ENCODE peak calls at places on chromosomes 6 and 20, in ten cellular contexts. One of them, this sample, is unnamed.

GRCh38 chr6:56491606-56492328 is 150.9 kb downstream of the DST start:
- DNase-seq in ovary: no peak
- DNase-seq in pancreas: no peak
- DNase-seq in HFF-Myc: no peak
- DNase-seq in neural progenitor cell: no peak
- DNase-seq in Calu3: no peak
- DNase-seq in hepatocyte: no peak
- DNase-seq in progenitor cell of endocrine pancreas: no peak
- DNase-seq in upper lobe of left lung: no peak
- DNase-seq in brain microvascular endothelial cell: peak
- DNase-seq in this sample: no peak

GRCh38 chr6:163187201-163187600 is 227.3 kb upstream of the QKI start:
- DNase-seq in ovary: no peak
- DNase-seq in pancreas: no peak
- DNase-seq in HFF-Myc: no peak
- DNase-seq in neural progenitor cell: no peak
- DNase-seq in Calu3: no peak
- DNase-seq in hepatocyte: no peak
- DNase-seq in progenitor cell of endocrine pancreas: no peak
- DNase-seq in upper lobe of left lung: peak
- DNase-seq in brain microvascular endothelial cell: no peak
- DNase-seq in this sample: no peak

GRCh38 chr20:19524691-19525090 is 233.4 kb upstream of the RIN2 start:
- DNase-seq in ovary: no peak
- DNase-seq in pancreas: no peak
- DNase-seq in HFF-Myc: no peak
- DNase-seq in neural progenitor cell: no peak
- DNase-seq in Calu3: no peak
- DNase-seq in hepatocyte: no peak
- DNase-seq in progenitor cell of endocrine pancreas: no peak
- DNase-seq in upper lobe of left lung: no peak
- DNase-seq in brain microvascular endothelial cell: no peak
- DNase-seq in this sample: no peak

GRCh38 chr6:130744601-130745382 is 82.4 kb upstream of the SMLR1 start:
- DNase-seq in ovary: no peak
- DNase-seq in pancreas: no peak
- DNase-seq in HFF-Myc: no peak
- DNase-seq in neural progenitor cell: peak
- DNase-seq in Calu3: no peak
- DNase-seq in hepatocyte: no peak
- DNase-seq in progenitor cell of endocrine pancreas: no peak
- DNase-seq in upper lobe of left lung: no peak
- DNase-seq in brain microvascular endothelial cell: no peak
- DNase-seq in this sample: no peak

GRCh38 chr20:19975436-19975799 is 41.7 kb upstream of the NAA20 start:
- DNase-seq in ovary: peak
- DNase-seq in pancreas: peak
- DNase-seq in HFF-Myc: no peak
- DNase-seq in neural progenitor cell: no peak
- DNase-seq in Calu3: no peak
- DNase-seq in hepatocyte: no peak
- DNase-seq in progenitor cell of endocrine pancreas: no peak
- DNase-seq in upper lobe of left lung: no peak
- DNase-seq in brain microvascular endothelial cell: no peak
- DNase-seq in this sample: no peak

GRCh38 chr20:48260370-48260769 is 475.1 kb upstream of the SULF2 start:
- DNase-seq in ovary: no peak
- DNase-seq in pancreas: no peak
- DNase-seq in HFF-Myc: no peak
- DNase-seq in neural progenitor cell: no peak
- DNase-seq in Calu3: no peak
- DNase-seq in hepatocyte: peak
- DNase-seq in progenitor cell of endocrine pancreas: no peak
- DNase-seq in upper lobe of left lung: peak
- DNase-seq in brain microvascular endothelial cell: no peak
- DNase-seq in this sample: no peak

GRCh38 chr6:13431861-13432465 is 55.4 kb downstream of the GFOD1 start:
- DNase-seq in ovary: no peak
- DNase-seq in pancreas: no peak
- DNase-seq in HFF-Myc: no peak
- DNase-seq in neural progenitor cell: no peak
- DNase-seq in Calu3: no peak
- DNase-seq in hepatocyte: no peak
- DNase-seq in progenitor cell of endocrine pancreas: no peak
- DNase-seq in upper lobe of left lung: no peak
- DNase-seq in brain microvascular endothelial cell: peak
- DNase-seq in this sample: no peak

GRCh38 chr6:131778134-131778533 is 29.7 kb upstream of the ENPP1 start:
- DNase-seq in ovary: no peak
- DNase-seq in pancreas: no peak
- DNase-seq in HFF-Myc: no peak
- DNase-seq in neural progenitor cell: no peak
- DNase-seq in Calu3: no peak
- DNase-seq in hepatocyte: no peak
- DNase-seq in progenitor cell of endocrine pancreas: no peak
- DNase-seq in upper lobe of left lung: no peak
- DNase-seq in brain microvascular endothelial cell: no peak
- DNase-seq in this sample: no peak

GRCh38 chr6:85676086-85676729 is 33.5 kb upstream of the SYNCRIP start:
- DNase-seq in ovary: no peak
- DNase-seq in pancreas: no peak
- DNase-seq in HFF-Myc: no peak
- DNase-seq in neural progenitor cell: no peak
- DNase-seq in Calu3: no peak
- DNase-seq in hepatocyte: no peak
- DNase-seq in progenitor cell of endocrine pancreas: no peak
- DNase-seq in upper lobe of left lung: no peak
- DNase-seq in brain microvascular endothelial cell: no peak
- DNase-seq in this sample: no peak

GRCh38 chr6:85675030-85675819 is 32.5 kb upstream of the SYNCRIP start:
- DNase-seq in ovary: no peak
- DNase-seq in pancreas: no peak
- DNase-seq in HFF-Myc: no peak
- DNase-seq in neural progenitor cell: peak
- DNase-seq in Calu3: peak
- DNase-seq in hepatocyte: peak
- DNase-seq in progenitor cell of endocrine pancreas: no peak
- DNase-seq in upper lobe of left lung: no peak
- DNase-seq in brain microvascular endothelial cell: peak
- DNase-seq in this sample: no peak

GRCh38 chr6:85678602-85679444 is 36.1 kb upstream of the SYNCRIP start:
- DNase-seq in ovary: peak
- DNase-seq in pancreas: peak
- DNase-seq in HFF-Myc: peak
- DNase-seq in neural progenitor cell: peak
- DNase-seq in Calu3: peak
- DNase-seq in hepatocyte: peak
- DNase-seq in progenitor cell of endocrine pancreas: peak
- DNase-seq in upper lobe of left lung: peak
- DNase-seq in brain microvascular endothelial cell: peak
- DNase-seq in this sample: peak

GRCh38 chr6:85678000-85678601 is 35.4 kb upstream of the SYNCRIP start:
- DNase-seq in ovary: no peak
- DNase-seq in pancreas: no peak
- DNase-seq in HFF-Myc: no peak
- DNase-seq in neural progenitor cell: no peak
- DNase-seq in Calu3: no peak
- DNase-seq in hepatocyte: no peak
- DNase-seq in progenitor cell of endocrine pancreas: no peak
- DNase-seq in upper lobe of left lung: peak
- DNase-seq in brain microvascular endothelial cell: no peak
- DNase-seq in this sample: no peak

GRCh38 chr6:85677243-85677956 is 34.7 kb upstream of the SYNCRIP start:
- DNase-seq in ovary: no peak
- DNase-seq in pancreas: no peak
- DNase-seq in HFF-Myc: no peak
- DNase-seq in neural progenitor cell: no peak
- DNase-seq in Calu3: no peak
- DNase-seq in hepatocyte: peak
- DNase-seq in progenitor cell of endocrine pancreas: no peak
- DNase-seq in upper lobe of left lung: no peak
- DNase-seq in brain microvascular endothelial cell: no peak
- DNase-seq in this sample: no peak
- TF ChIP-seq CTCF in ovary: no peak
- TF ChIP-seq CTCF in pancreas: no peak
- TF ChIP-seq CTCF in HFF-Myc: no peak
- TF ChIP-seq CTCF in neural progenitor cell: peak
- TF ChIP-seq CTCF in Calu3: no peak
- TF ChIP-seq CTCF in hepatocyte: peak
- TF ChIP-seq CTCF in progenitor cell of endocrine pancreas: peak
- TF ChIP-seq CTCF in upper lobe of left lung: no peak
- TF ChIP-seq CTCF in brain microvascular endothelial cell: peak
- TF ChIP-seq CTCF in this sample: peak

DNA sequence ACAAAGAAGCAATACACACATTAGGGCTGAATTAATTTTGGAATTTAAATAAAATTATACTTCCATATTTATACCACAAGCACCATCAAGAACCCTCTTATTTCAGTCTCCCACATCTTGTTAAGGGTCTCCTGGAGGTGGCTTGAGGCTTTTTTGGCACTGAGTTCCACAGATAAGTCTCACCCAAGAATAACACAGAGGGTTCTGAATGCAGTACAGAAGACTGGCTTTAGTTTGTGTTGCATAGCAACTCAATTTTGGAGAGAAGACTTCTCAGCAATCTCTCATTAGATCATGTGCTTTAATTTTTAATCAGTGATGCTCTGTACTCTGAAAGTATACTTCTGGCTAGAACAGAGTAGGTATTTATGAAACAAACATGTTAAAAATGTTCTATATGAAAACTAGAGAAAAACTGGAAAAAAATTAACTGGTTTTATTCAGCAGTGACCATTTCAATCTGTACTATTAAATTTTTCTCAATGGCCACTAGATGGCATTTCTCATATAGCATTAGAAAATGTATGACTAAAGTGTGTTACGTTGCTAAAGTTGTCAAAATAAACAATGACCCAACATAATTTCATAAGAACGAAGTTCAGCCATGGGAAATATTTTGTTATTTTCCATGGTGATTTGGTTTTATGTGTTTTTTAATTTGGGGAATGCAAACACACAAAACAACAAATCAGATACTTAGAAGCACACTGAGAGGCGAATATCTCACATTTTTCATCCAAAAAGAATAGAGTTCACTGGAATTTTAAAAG is 32.7 kb upstream of the MAP7 start:
- DNase-seq in ovary: no peak
- DNase-seq in pancreas: no peak
- DNase-seq in HFF-Myc: no peak
- DNase-seq in neural progenitor cell: no peak
- DNase-seq in Calu3: no peak
- DNase-seq in hepatocyte: peak
- DNase-seq in progenitor cell of endocrine pancreas: no peak
- DNase-seq in upper lobe of left lung: no peak
- DNase-seq in brain microvascular endothelial cell: peak
- DNase-seq in this sample: no peak
- TF ChIP-seq CTCF in ovary: peak
- TF ChIP-seq CTCF in pancreas: peak
- TF ChIP-seq CTCF in HFF-Myc: no peak
- TF ChIP-seq CTCF in neural progenitor cell: peak
- TF ChIP-seq CTCF in Calu3: no peak
- TF ChIP-seq CTCF in hepatocyte: peak
- TF ChIP-seq CTCF in progenitor cell of endocrine pancreas: peak
- TF ChIP-seq CTCF in upper lobe of left lung: peak
- TF ChIP-seq CTCF in brain microvascular endothelial cell: peak
- TF ChIP-seq CTCF in this sample: peak

GRCh38 chr20:63409834-63410435 is 48.8 kb upstream of the CHRNA4 start:
- DNase-seq in ovary: no peak
- DNase-seq in pancreas: no peak
- DNase-seq in HFF-Myc: no peak
- DNase-seq in neural progenitor cell: no peak
- DNase-seq in Calu3: no peak
- DNase-seq in hepatocyte: no peak
- DNase-seq in progenitor cell of endocrine pancreas: no peak
- DNase-seq in upper lobe of left lung: peak
- DNase-seq in brain microvascular endothelial cell: no peak
- DNase-seq in this sample: no peak

GRCh38 chr20:63411898-63412631 is 50.9 kb upstream of the CHRNA4 start:
- DNase-seq in ovary: no peak
- DNase-seq in pancreas: no peak
- DNase-seq in HFF-Myc: no peak
- DNase-seq in neural progenitor cell: no peak
- DNase-seq in Calu3: no peak
- DNase-seq in hepatocyte: no peak
- DNase-seq in progenitor cell of endocrine pancreas: no peak
- DNase-seq in upper lobe of left lung: peak
- DNase-seq in brain microvascular endothelial cell: no peak
- DNase-seq in this sample: no peak

GRCh38 chr20:63412889-63413288 is 51.7 kb upstream of the CHRNA4 start:
- DNase-seq in ovary: no peak
- DNase-seq in pancreas: no peak
- DNase-seq in HFF-Myc: no peak
- DNase-seq in neural progenitor cell: no peak
- DNase-seq in Calu3: no peak
- DNase-seq in hepatocyte: no peak
- DNase-seq in progenitor cell of endocrine pancreas: no peak
- DNase-seq in upper lobe of left lung: no peak
- DNase-seq in brain microvascular endothelial cell: no peak
- DNase-seq in this sample: no peak

GRCh38 chr20:63413323-63413722 is 52.2 kb upstream of the CHRNA4 start:
- DNase-seq in ovary: no peak
- DNase-seq in pancreas: no peak
- DNase-seq in HFF-Myc: no peak
- DNase-seq in neural progenitor cell: no peak
- DNase-seq in Calu3: no peak
- DNase-seq in hepatocyte: no peak
- DNase-seq in progenitor cell of endocrine pancreas: no peak
- DNase-seq in upper lobe of left lung: peak
- DNase-seq in brain microvascular endothelial cell: no peak
- DNase-seq in this sample: no peak

DNA sequence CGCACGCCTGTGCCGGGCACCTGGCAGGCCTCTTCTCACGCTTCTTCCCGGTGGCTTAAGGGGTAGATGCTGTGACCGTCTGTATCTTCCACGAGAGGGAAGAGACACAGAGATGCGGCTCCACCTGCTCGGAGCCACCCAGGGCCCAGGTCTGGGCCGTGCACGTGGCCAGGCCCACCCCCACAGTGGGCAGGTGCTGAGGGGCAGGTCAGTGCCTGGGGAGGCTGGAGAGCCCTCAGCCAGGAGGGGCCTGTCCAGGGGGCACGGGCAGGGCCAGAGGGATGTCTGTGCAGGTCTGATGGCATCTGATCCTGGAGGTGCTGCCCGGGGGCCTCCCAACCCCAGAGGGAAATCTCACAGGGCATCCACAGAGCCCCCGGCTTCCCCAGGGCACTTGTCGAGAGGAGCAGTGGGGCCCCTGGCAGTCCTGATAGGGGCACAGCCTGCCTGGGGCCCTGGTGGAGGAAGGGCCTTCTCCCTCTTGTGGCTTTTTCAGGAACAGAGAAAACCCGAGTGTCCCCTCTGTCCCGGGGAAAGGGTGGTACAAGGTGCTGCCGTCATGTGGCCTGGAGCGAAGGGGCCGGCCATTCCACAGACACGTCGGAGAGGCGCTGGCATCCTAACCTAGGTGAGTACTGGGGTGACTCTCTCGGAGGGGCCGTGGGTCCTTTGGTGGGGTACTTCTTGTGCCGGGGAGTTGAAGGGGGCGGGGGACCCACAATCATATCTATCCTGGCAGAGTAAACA is 50.2 kb upstream of the CHRNA4 start:
- DNase-seq in ovary: no peak
- DNase-seq in pancreas: no peak
- DNase-seq in HFF-Myc: no peak
- DNase-seq in neural progenitor cell: no peak
- DNase-seq in Calu3: no peak
- DNase-seq in hepatocyte: no peak
- DNase-seq in progenitor cell of endocrine pancreas: no peak
- DNase-seq in upper lobe of left lung: peak
- DNase-seq in brain microvascular endothelial cell: no peak
- DNase-seq in this sample: no peak
- TF ChIP-seq CTCF in ovary: no peak
- TF ChIP-seq CTCF in pancreas: no peak
- TF ChIP-seq CTCF in HFF-Myc: no peak
- TF ChIP-seq CTCF in neural progenitor cell: no peak
- TF ChIP-seq CTCF in Calu3: no peak
- TF ChIP-seq CTCF in hepatocyte: no peak
- TF ChIP-seq CTCF in progenitor cell of endocrine pancreas: no peak
- TF ChIP-seq CTCF in upper lobe of left lung: no peak
- TF ChIP-seq CTCF in brain microvascular endothelial cell: no peak
- TF ChIP-seq CTCF in this sample: no peak

GRCh38 chr20:2914160-2914559 is 40.9 kb downstream of the PTPRA start:
- DNase-seq in ovary: no peak
- DNase-seq in pancreas: no peak
- DNase-seq in HFF-Myc: no peak
- DNase-seq in neural progenitor cell: no peak
- DNase-seq in Calu3: peak
- DNase-seq in hepatocyte: peak
- DNase-seq in progenitor cell of endocrine pancreas: no peak
- DNase-seq in upper lobe of left lung: no peak
- DNase-seq in brain microvascular endothelial cell: peak
- DNase-seq in this sample: no peak
- TF ChIP-seq CTCF in ovary: no peak
- TF ChIP-seq CTCF in pancreas: no peak
- TF ChIP-seq CTCF in HFF-Myc: peak
- TF ChIP-seq CTCF in neural progenitor cell: peak
- TF ChIP-seq CTCF in Calu3: no peak
- TF ChIP-seq CTCF in hepatocyte: peak
- TF ChIP-seq CTCF in progenitor cell of endocrine pancreas: peak
- TF ChIP-seq CTCF in upper lobe of left lung: no peak
- TF ChIP-seq CTCF in brain microvascular endothelial cell: peak
- TF ChIP-seq CTCF in this sample: no peak